ENCODE peak calls at places on chromosome 9, in six cellular contexts. K is naive thymus-derived CD8-positive, alpha-beta T cell; F is natural killer cell; P is transverse colon; J is ELF-1; T is NCI-H187. Q is an unnamed sample.

GRCh38 chr9:80097476-80097875 is 525.7 kb downstream of the TLE4 start:
- DNase-seq in K (no peak), P (no peak), T (no peak), F (no peak), J (no peak), Q (no peak)

GRCh38 chr9:117725426-117725887 is 21.3 kb downstream of the TLR4 start:
- DNase-seq in J (no peak), T (no peak), K (no peak), P (no peak), F (no peak), Q (no peak)

GRCh38 chr9:23979491-23979890 is 153.5 kb upstream of the ELAVL2 start:
- DNase-seq in T (no peak), F (no peak), P (no peak), K (no peak), J (no peak), Q (no peak)

GRCh38 chr9:134040831-134041648 is 15.8 kb downstream of the BRD3OS start:
- DNase-seq in T (no peak), K (no peak), P (peak), F (no peak), J (no peak), Q (no peak)

GRCh38 chr9:135515541-135515951 is 5.7 kb upstream of the LCN1 start:
- DNase-seq in T (no peak), P (no peak), K (no peak), J (no peak), F (no peak), Q (no peak)

GRCh38 chr9:7325980-7326379 is 473.6 kb downstream of the DMAC1 start:
- DNase-seq in K (no peak), J (no peak), F (no peak), T (no peak), P (no peak), Q (no peak)

GRCh38 chr9:112841261-112841660 is 49.4 kb downstream of the SLC46A2 start:
- DNase-seq in P (no peak), T (no peak), K (no peak), F (no peak), J (no peak), Q (no peak)

GRCh38 chr9:100394032-100394695 is 32.8 kb upstream of the MSANTD3 start:
- DNase-seq in P (no peak), T (no peak), K (no peak), F (no peak), J (no peak), Q (no peak)

GRCh38 chr9:133078486-133078885 is 16.7 kb downstream of the CEL start:
- DNase-seq in T (no peak), K (no peak), F (no peak), J (no peak), P (no peak), Q (no peak)

GRCh38 chr9:89419978-89420394 is 77.9 kb downstream of the SEMA4D start:
- DNase-seq in T (no peak), P (no peak), K (no peak), F (no peak), J (no peak), Q (no peak)

GRCh38 chr9:123320814-123321213 is 35.2 kb upstream of the CRB2 start:
- DNase-seq in J (no peak), F (no peak), P (no peak), T (no peak), K (no peak), Q (no peak)

GRCh38 chr9:91937031-91937430 is 13.0 kb downstream of the ROR2 start:
- DNase-seq in P (no peak), J (no peak), T (no peak), F (no peak), K (no peak), Q (no peak)